ENCODE peak calls at places on chromosomes 6 and 20, in nine cellular contexts. I is HFF-Myc, D is lower leg skin, E is HL-60, T is GM12865, X is ovary, Q is upper lobe of right lung, A is ascending aorta, N is GM23248. G is an unnamed sample.

GRCh38 chr6:137258170-137258569 is 39.0 kb upstream of the IFNGR1 start:
- DNase-seq in I (no peak), D (no peak), E (peak), T (peak), X (no peak), Q (no peak), A (no peak), N (no peak), G (peak)

GRCh38 chr20:36352843-36353553 is 46.9 kb downstream of the DLGAP4 start:
- DNase-seq in I (no peak), D (no peak), E (no peak), T (no peak), X (no peak), Q (no peak), A (no peak), N (no peak), G (no peak)

GRCh38 chr20:17562804-17563305 is 7.0 kb upstream of the DSTN start:
- DNase-seq in I (no peak), D (no peak), E (no peak), T (no peak), X (no peak), Q (no peak), A (no peak), N (peak), G (peak)

GRCh38 chr20:35199696-35200095 is 26.8 kb upstream of the MMP24 start:
- DNase-seq in I (no peak), D (no peak), E (no peak), T (no peak), X (no peak), Q (no peak), A (no peak), N (peak), G (no peak)

GRCh38 chr6:130293800-130294199 is 71.0 kb upstream of the SAMD3 start:
- DNase-seq in I (peak), D (no peak), E (no peak), T (peak), X (no peak), Q (no peak), A (no peak), N (peak), G (peak)

GRCh38 chr20:19929749-19930148 is 87.4 kb upstream of the NAA20 start:
- DNase-seq in I (no peak), D (no peak), E (no peak), T (no peak), X (no peak), Q (no peak), A (no peak), N (peak), G (no peak)

GRCh38 chr20:11216451-11217314 is 542.9 kb upstream of the JAG1 start:
- DNase-seq in I (no peak), D (no peak), E (no peak), T (no peak), X (no peak), Q (no peak), A (no peak), N (peak), G (peak)

GRCh38 chr20:760751-761417 is 7.4 kb downstream of the SLC52A3 start:
- DNase-seq in I (no peak), D (no peak), E (no peak), T (peak), X (no peak), Q (peak), A (no peak), N (peak), G (no peak)

GRCh38 chr6:1103945-1104623 is 207.8 kb upstream of the FOXQ1 start:
- DNase-seq in I (no peak), D (no peak), E (no peak), T (no peak), X (no peak), Q (no peak), A (no peak), N (peak), G (no peak)

GRCh38 chr20:40545478-40545877 is 143.6 kb downstream of the MAFB start:
- DNase-seq in I (no peak), D (no peak), E (no peak), T (no peak), X (no peak), Q (no peak), A (no peak), N (no peak), G (no peak)

GRCh38 chr6:154432533-154433476 is 76.2 kb upstream of the IPCEF1 start:
- DNase-seq in I (no peak), D (no peak), E (peak), T (no peak), X (no peak), Q (no peak), A (no peak), N (peak), G (no peak)

GRCh38 chr20:50682947-50683530 is 8.3 kb downstream of the RIPOR3 start:
- DNase-seq in I (no peak), D (no peak), E (no peak), T (no peak), X (no peak), Q (no peak), A (no peak), N (no peak), G (no peak)

GRCh38 chr6:56314683-56315523 is 67.5 kb upstream of the COL21A1 start:
- DNase-seq in I (peak), D (no peak), E (no peak), T (peak), X (no peak), Q (no peak), A (no peak), N (peak), G (peak)

GRCh38 chr20:36010745-36011326 is 42.4 kb downstream of the CNBD2 start:
- DNase-seq in I (no peak), D (no peak), E (no peak), T (no peak), X (no peak), Q (no peak), A (peak), N (no peak), G (no peak)

GRCh38 chr20:23435675-23436539 is 3.6 kb upstream of the CSTL1 start:
- DNase-seq in I (no peak), D (peak), E (no peak), T (no peak), X (peak), Q (no peak), A (peak), N (no peak), G (no peak)

GRCh38 chr20:43140719-43141118 is 49.0 kb downstream of the PTPRT start:
- DNase-seq in I (no peak), D (no peak), E (no peak), T (no peak), X (no peak), Q (no peak), A (no peak), N (no peak), G (no peak)

GRCh38 chr6:149334682-149335160 is 17.2 kb downstream of the TAB2 start:
- DNase-seq in I (peak), D (peak), E (no peak), T (no peak), X (no peak), Q (no peak), A (peak), N (peak), G (peak)

GRCh38 chr6:119110601-119111548 is 32.4 kb upstream of the FAM184A start:
- DNase-seq in I (no peak), D (no peak), E (peak), T (peak), X (no peak), Q (no peak), A (no peak), N (peak), G (peak)

GRCh38 chr20:35953411-35954199 is 697 bp downstream of the SCAND1 start:
- DNase-seq in I (no peak), D (no peak), E (peak), T (peak), X (no peak), Q (peak), A (peak), N (peak), G (peak)

GRCh38 chr6:24234043-24234442 is 108.0 kb downstream of the NRSN1 start:
- DNase-seq in I (no peak), D (no peak), E (no peak), T (no peak), X (no peak), Q (no peak), A (no peak), N (no peak), G (no peak)

GRCh38 chr6:163263196-163263595 is 151.3 kb upstream of the QKI start:
- DNase-seq in I (no peak), D (no peak), E (no peak), T (no peak), X (no peak), Q (no peak), A (no peak), N (no peak), G (no peak)

GRCh38 chr6:122619309-122619708 is 9.1 kb downstream of the PKIB start:
- DNase-seq in I (no peak), D (no peak), E (no peak), T (no peak), X (no peak), Q (no peak), A (no peak), N (no peak), G (no peak)

GRCh38 chr6:163457637-163458561 is 43.4 kb downstream of the QKI start:
- DNase-seq in I (peak), D (peak), E (peak), T (peak), X (no peak), Q (no peak), A (peak), N (peak), G (peak)

GRCh38 chr20:57388953-57389694 is 2.1 kb upstream of the RBM38 start:
- DNase-seq in I (no peak), D (peak), E (no peak), T (peak), X (peak), Q (peak), A (peak), N (peak), G (peak)
- H3K4me3 ChIP-seq in I (no peak), D (no peak), E (no peak), T (peak), X (peak), Q (peak), A (peak), N (peak), G (peak)

GRCh38 chr6:16681260-16681873 is 79.9 kb downstream of the ATXN1 start:
- DNase-seq in I (peak), D (no peak), E (peak), T (no peak), X (no peak), Q (no peak), A (no peak), N (peak), G (peak)
- H3K4me3 ChIP-seq in I (no peak), D (no peak), E (no peak), T (no peak), X (no peak), Q (no peak), A (no peak), N (peak), G (no peak)

GRCh38 chr20:24950836-24951525 is 1.9 kb downstream of the CST7 start:
- DNase-seq in I (no peak), D (no peak), E (no peak), T (no peak), X (no peak), Q (peak), A (peak), N (peak), G (peak)
- H3K4me3 ChIP-seq in I (no peak), D (no peak), E (peak), T (no peak), X (no peak), Q (peak), A (no peak), N (no peak), G (no peak)

DNA sequence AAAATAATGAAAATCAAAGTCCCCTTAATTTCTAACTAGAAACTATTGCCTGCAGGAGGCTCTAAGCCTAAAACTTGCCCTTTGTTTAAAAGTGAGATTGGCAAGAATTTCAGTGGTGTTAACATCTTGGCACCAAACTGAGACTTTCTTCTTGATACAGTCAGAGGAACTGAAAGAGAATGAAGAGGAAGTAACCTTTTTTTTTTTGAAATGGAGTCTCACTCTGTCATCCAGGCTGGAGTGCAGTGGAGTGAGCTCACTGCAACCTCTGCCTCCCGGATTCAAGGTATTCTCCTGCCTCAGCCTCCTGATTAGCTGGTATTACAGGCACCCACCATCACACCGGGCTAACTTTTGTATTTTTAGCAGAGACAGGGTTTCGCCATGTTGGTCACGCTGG is 3.6 kb downstream of the DOP1A start:
- DNase-seq in I (no peak), D (no peak), E (no peak), T (peak), X (no peak), Q (no peak), A (no peak), N (peak), G (peak)
- H3K4me3 ChIP-seq in I (no peak), D (no peak), E (no peak), T (no peak), X (no peak), Q (no peak), A (no peak), N (no peak), G (no peak)

DNA sequence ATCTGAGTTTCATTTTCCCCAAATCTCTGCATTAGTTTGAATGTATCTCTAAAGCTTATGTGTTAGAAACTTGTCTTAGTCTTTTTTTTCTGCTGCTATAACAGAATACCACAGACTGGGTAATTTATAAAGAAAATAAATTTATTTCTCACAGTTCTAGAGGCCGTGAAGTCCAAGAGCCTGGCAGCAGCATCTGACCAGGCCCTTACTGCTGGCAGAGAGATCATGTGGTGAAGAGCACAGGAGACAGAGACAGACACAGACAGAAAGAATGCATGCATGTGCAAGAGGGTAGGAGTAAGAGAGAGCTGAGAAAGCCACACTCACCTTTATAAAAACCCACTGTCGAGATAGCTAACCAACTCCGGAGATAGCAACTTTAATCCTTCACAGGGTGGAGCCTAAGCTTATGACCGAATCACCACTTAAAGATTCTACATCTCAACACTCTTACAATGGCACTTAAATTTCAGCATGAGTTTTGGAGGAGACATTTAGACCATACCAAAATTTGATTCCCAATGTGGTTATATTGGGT is 412.7 kb upstream of the SOX4 start:
- DNase-seq in I (no peak), D (no peak), E (no peak), T (no peak), X (no peak), Q (no peak), A (no peak), N (no peak), G (no peak)
- H3K4me3 ChIP-seq in I (no peak), D (no peak), E (no peak), T (no peak), X (no peak), Q (no peak), A (no peak), N (no peak), G (no peak)

GRCh38 chr6:35259194-35259945 is at the start of gene ZNF76:
- DNase-seq in I (peak), D (peak), E (peak), T (peak), X (peak), Q (peak), A (peak), N (peak), G (peak)

GRCh38 chr6:35258858-35259193 is 709 bp upstream of the ZNF76 start:
- DNase-seq in I (no peak), D (no peak), E (no peak), T (no peak), X (no peak), Q (no peak), A (peak), N (peak), G (no peak)

GRCh38 chr6:35262596-35262995 is 3.1 kb downstream of the ZNF76 start:
- DNase-seq in I (no peak), D (no peak), E (no peak), T (no peak), X (no peak), Q (no peak), A (no peak), N (peak), G (peak)

GRCh38 chr6:35259946-35260626 is 551 bp downstream of the ZNF76 start:
- DNase-seq in I (no peak), D (peak), E (peak), T (peak), X (peak), Q (peak), A (peak), N (peak), G (peak)

DNA sequence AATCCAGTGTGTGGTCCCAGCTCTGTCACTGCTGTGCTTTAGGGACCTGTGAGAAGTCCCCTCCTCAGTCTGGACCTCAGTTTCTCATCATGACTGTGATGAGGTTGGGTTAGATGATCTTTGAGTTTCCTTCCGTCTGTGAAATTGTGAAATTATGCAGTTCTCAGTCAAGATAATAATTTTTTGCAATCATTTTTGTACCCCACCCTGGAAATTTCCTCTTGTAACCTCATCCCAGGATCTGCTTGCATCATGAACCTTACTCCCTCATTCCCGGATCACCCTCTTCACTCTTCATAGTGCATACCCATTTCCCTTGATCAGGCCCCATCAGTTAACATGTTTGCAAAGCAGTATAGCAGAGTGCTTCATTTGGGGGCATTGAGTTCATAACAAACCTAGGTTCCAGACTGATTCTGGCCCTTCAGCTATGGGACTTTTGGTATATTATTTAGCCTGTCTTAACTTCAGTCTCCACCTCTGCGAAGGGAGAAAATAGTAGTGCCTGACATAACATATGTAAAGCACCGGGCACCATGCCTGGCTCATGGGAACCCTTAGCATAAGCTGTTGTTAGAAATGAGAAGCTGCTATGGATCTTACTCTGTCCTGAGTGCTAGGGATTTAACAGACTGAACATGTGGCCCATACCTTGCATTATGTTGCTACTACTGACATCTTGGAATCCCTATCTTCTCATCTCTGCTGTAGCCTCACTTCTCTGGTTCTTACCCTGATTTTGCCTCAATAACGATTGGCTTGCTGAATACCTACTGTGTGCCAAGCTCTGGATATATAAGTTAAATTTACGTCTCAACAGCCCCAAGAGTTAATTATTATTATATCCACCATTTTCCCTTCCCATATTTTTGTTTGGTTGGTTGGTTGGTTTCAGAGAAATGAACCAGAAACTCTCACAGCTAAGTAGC is 1.4 kb downstream of the ZNF76 start:
- DNase-seq in I (no peak), D (no peak), E (peak), T (no peak), X (no peak), Q (no peak), A (no peak), N (peak), G (no peak)
- H3K4me3 ChIP-seq in I (peak), D (no peak), E (peak), T (peak), X (no peak), Q (peak), A (peak), N (peak), G (peak)

GRCh38 chr6:108168501-108168979 is 2.7 kb downstream of the NR2E1 start:
- DNase-seq in I (no peak), D (no peak), E (no peak), T (peak), X (no peak), Q (peak), A (peak), N (peak), G (peak)
- H3K4me3 ChIP-seq in I (no peak), D (no peak), E (no peak), T (no peak), X (peak), Q (peak), A (peak), N (no peak), G (no peak)

DNA sequence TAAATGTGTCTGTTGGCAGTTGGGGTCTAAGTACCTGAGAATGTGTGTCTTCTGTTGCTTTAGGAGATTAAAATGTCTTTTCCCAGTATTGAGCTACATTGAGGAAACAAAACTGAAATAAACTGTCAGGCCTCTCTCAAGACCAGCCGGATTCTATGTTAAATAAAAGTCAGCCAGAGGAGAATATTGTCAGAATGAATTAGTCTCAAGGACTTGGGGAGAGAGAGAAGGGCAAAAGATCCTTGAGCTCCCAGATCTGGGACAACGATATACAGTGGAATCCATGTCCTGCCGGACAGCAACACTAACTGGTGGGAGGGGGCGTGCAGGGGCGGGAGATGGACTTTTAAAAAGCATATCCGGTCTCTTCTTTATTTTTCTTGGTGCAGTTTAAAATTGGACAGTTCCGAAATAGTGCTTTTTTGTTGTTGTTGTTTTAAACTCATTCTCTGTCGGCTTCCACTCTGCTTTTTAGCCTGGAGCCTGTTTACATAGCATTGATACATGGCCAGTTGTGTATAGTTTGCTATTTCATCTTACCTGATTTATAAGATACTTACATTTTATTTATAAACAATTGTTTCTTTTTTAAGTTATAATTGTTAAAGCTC is 3.3 kb upstream of the TBX18 start:
- DNase-seq in I (no peak), D (no peak), E (no peak), T (no peak), X (no peak), Q (no peak), A (no peak), N (no peak), G (no peak)
- H3K4me3 ChIP-seq in I (no peak), D (no peak), E (no peak), T (no peak), X (no peak), Q (no peak), A (peak), N (peak), G (no peak)

DNA sequence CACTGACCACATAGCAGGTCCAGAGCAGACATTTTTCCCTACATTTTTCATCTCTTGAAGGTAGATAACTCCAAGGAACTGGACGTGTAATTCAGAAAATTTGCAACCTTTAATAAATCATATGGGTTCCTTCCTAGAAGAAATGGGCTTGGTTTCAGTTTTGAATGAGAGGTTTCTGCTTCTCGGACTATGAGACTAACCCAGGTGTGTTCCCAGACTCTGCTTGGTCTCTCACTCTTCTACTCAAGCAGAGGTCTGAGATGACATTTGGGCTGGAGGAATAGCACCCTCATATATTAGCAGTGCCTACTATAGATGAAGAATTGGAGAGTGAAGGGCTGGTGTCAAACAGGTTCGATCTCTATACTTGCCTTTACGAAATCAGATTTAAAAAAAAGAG is 231.2 kb downstream of the DOK5 start:
- DNase-seq in I (no peak), D (no peak), E (no peak), T (no peak), X (no peak), Q (no peak), A (no peak), N (no peak), G (no peak)
- H3K4me3 ChIP-seq in I (no peak), D (no peak), E (no peak), T (no peak), X (no peak), Q (no peak), A (no peak), N (no peak), G (no peak)

GRCh38 chr6:72665599-72665998 is 43.7 kb downstream of the KCNQ5 start:
- DNase-seq in I (no peak), D (no peak), E (no peak), T (no peak), X (no peak), Q (no peak), A (no peak), N (no peak), G (no peak)
- H3K4me3 ChIP-seq in I (no peak), D (no peak), E (no peak), T (no peak), X (no peak), Q (no peak), A (no peak), N (no peak), G (no peak)

G was measured in AG10803.